ENCODE peak calls at places on chromosome 17, in five cellular contexts. H, K, Z, E and B are unnamed samples.

GRCh38 chr17:41547921-41548843 is 20.1 kb upstream of the KRT19 start:
- DNase-seq in H (peak; percentile 64), K (no peak), Z (no peak), E (no peak), B (peak; percentile 68)

GRCh38 chr17:42112552-42113176 is at the start of gene DHX58:
- DNase-seq in H (peak; percentile 90), K (no peak), Z (peak; percentile 63), E (no peak), B (no peak)

GRCh38 chr17:70871180-70871818 is 702.0 kb downstream of the KCNJ2 start:
- DNase-seq in H (no peak), K (no peak), Z (no peak), E (no peak), B (no peak)

GRCh38 chr17:53253956-53254597 is 568.6 kb upstream of the KIF2B start:
- DNase-seq in H (no peak), K (no peak), Z (no peak), E (no peak), B (no peak)

GRCh38 chr17:44424828-44425463 is 35.5 kb upstream of the ITGA2B start:
- DNase-seq in H (no peak), K (no peak), Z (no peak), E (no peak), B (no peak)

GRCh38 chr17:79374807-79375206 is 236.0 kb downstream of the RBFOX3 start:
- DNase-seq in H (no peak), K (no peak), Z (no peak), E (no peak), B (no peak)

GRCh38 chr17:17849147-17849820 is 12.5 kb upstream of the SREBF1 start:
- DNase-seq in H (peak; percentile 66), K (no peak), Z (peak; percentile 46), E (no peak), B (peak; percentile 46)

GRCh38 chr17:79808763-79809529 is 12.1 kb upstream of the CBX8 start:
- DNase-seq in H (peak; percentile 71), K (no peak), Z (no peak), E (no peak), B (no peak)

GRCh38 chr17:28008526-28008925 is 34.0 kb upstream of the NLK start:
- DNase-seq in H (peak; percentile 73), K (peak; percentile 58), Z (peak; percentile 22), E (peak; percentile 29), B (no peak)

GRCh38 chr17:82963104-82963950 is 116.1 kb upstream of the METRNL start:
- DNase-seq in H (peak; percentile 72), K (peak; percentile 54), Z (peak; percentile 86), E (peak; percentile 71), B (no peak)

GRCh38 chr17:73182616-73183310 is 10.1 kb upstream of the COG1 start:
- DNase-seq in H (peak; percentile 36), K (no peak), Z (no peak), E (no peak), B (no peak)

GRCh38 chr17:6505425-6506142 is 50.8 kb downstream of the PITPNM3 start:
- DNase-seq in H (no peak), K (no peak), Z (no peak), E (no peak), B (no peak)

GRCh38 chr17:28901866-28902818 is 737 bp downstream of the DHRS13 start:
- DNase-seq in H (peak; percentile 44), K (peak; percentile 51), Z (peak; percentile 48), E (peak; percentile 55), B (peak; percentile 34)

GRCh38 chr17:29838961-29839360 is 91.1 kb downstream of the SSH2 start:
- DNase-seq in H (no peak), K (no peak), Z (no peak), E (peak; percentile 3), B (no peak)

GRCh38 chr17:71757156-71757555 is 363.7 kb upstream of the SOX9 start:
- DNase-seq in H (no peak), K (no peak), Z (no peak), E (no peak), B (no peak)

GRCh38 chr17:73750975-73751374 is 106.7 kb upstream of the SDK2 start:
- DNase-seq in H (peak; percentile 33), K (no peak), Z (no peak), E (no peak), B (no peak)

GRCh38 chr17:20779521-20779920 is 200.0 kb downstream of the CDRT15L2 start:
- DNase-seq in H (no peak), K (no peak), Z (no peak), E (no peak), B (no peak)

GRCh38 chr17:82831818-82832200 is 8.0 kb downstream of the ZNF750 start:
- DNase-seq in H (no peak), K (no peak), Z (no peak), E (no peak), B (no peak)

GRCh38 chr17:32929288-32929574 is 1.3 kb downstream of the TMEM98 start:
- DNase-seq in H (no peak), K (no peak), Z (no peak), E (peak; percentile 27), B (no peak)

GRCh38 chr17:67151717-67152116 is 93.3 kb downstream of the HELZ start:
- DNase-seq in H (no peak), K (no peak), Z (no peak), E (no peak), B (no peak)

GRCh38 chr17:70775667-70776066 is 606.3 kb downstream of the KCNJ2 start:
- DNase-seq in H (no peak), K (no peak), Z (no peak), E (no peak), B (no peak)

GRCh38 chr17:29624586-29624985 is 1.9 kb upstream of the CORO6 start:
- DNase-seq in H (no peak), K (no peak), Z (no peak), E (no peak), B (no peak)

GRCh38 chr17:409848-410673 is 57.5 kb upstream of the RPH3AL start:
- DNase-seq in H (peak; percentile 100), K (peak; percentile 100), Z (peak; percentile 99), E (peak; percentile 100), B (peak; percentile 100)
- TF ChIP-seq CTCF in H (no peak), K (no peak), Z (no peak), E (no peak), B (no peak)

DNA sequence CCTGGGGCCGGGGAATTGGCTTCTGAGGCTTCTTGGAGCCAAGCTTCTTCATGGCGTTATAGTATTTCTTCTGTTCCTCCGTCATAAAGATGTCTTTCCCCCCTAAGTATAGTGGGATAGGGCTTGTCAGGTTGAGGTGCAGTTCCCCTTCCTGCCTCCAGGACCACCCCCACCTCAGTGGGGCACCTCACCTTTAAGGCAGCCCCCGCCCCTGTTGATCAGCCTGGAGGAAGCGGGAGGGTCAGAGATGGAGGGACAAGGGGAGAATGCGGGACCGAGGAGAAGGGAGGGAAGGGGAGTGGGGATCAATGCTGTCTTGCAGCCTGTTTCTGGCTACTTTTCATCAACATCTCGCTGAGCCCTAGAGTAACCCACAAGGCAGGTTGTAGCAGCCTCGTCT is 11.6 kb upstream of the CD79B start:
- DNase-seq in H (no peak), K (no peak), Z (no peak), E (no peak), B (no peak)
- TF ChIP-seq CTCF in H (no peak), K (peak; percentile 32), Z (no peak), E (no peak), B (no peak)

DNA sequence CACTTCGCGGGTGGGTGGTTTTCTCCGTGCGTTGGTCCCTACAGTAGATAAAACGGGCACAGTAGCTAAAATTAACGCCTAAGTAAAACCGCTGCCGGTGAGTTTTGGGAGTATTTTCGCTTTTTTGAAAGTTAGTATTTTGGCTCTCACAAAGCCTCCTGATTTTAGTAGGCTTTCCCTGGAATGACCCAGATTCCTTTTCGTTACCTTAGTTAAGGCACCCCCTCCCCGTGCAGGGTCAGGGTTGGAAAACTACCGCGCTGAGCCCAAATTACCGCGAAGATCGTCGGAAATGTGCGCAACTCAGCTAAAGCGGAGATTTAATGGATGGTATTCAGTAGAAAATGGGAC is 28.3 kb upstream of the ST6GALNAC1 start:
- DNase-seq in H (no peak), K (no peak), Z (no peak), E (no peak), B (no peak)
- TF ChIP-seq CTCF in H (no peak), K (no peak), Z (peak; percentile 34), E (no peak), B (no peak)

GRCh38 chr17:2175294-2175628 is 120.4 kb downstream of the HIC1 start:
- DNase-seq in H (no peak), K (no peak), Z (no peak), E (no peak), B (no peak)

GRCh38 chr17:2176484-2177175 is 121.7 kb downstream of the HIC1 start:
- DNase-seq in H (no peak), K (no peak), Z (peak; percentile 45), E (no peak), B (no peak)

GRCh38 chr17:2174048-2174447 is 119.1 kb downstream of the HIC1 start:
- DNase-seq in H (no peak), K (no peak), Z (no peak), E (no peak), B (no peak)

GRCh38 chr17:2173005-2173404 is 118.1 kb downstream of the HIC1 start:
- DNase-seq in H (no peak), K (no peak), Z (no peak), E (no peak), B (no peak)

GRCh38 chr17:2174471-2175293 is 119.8 kb downstream of the HIC1 start:
- DNase-seq in H (peak; percentile 60), K (no peak), Z (peak; percentile 81), E (no peak), B (no peak)
- TF ChIP-seq CTCF in H (no peak), K (no peak), Z (no peak), E (no peak), B (no peak)

GRCh38 chr17:36749493-36749892 is 148.1 kb downstream of the MRM1 start:
- DNase-seq in H (no peak), K (no peak), Z (no peak), E (no peak), B (no peak)
- TF ChIP-seq CTCF in H (no peak), K (no peak), Z (no peak), E (no peak), B (no peak)

GRCh38 chr17:65561394-65562205 is at the start of gene AXIN2:
- DNase-seq in H (peak; percentile 93), K (peak; percentile 80), Z (peak; percentile 93), E (peak; percentile 89), B (peak; percentile 64)
- TF ChIP-seq CTCF in H (peak; percentile 27), K (peak; percentile 17), Z (peak; percentile 46), E (peak; percentile 46), B (no peak)

GRCh38 chr17:60640503-60640902 is 37.1 kb upstream of the BCAS3 start:
- DNase-seq in H (no peak), K (no peak), Z (no peak), E (no peak), B (no peak)
- TF ChIP-seq CTCF in H (no peak), K (peak; percentile 49), Z (peak; percentile 33), E (peak; percentile 60), B (no peak)